ENCODE peak calls at places on chromosomes 11 and 22, in four cellular contexts. V is lower lobe of right lung, U is fibroblast of pulmonary artery, I is PC-3. N is an unnamed sample.

GRCh38 chr11:57527056-57527631 is 3.4 kb downstream of the TIMM10 start:
- DNase-seq in V (peak; percentile 74), U (peak; percentile 75), I (peak; percentile 85), N (peak; percentile 65)

GRCh38 chr11:73393479-73394415 is 17.5 kb downstream of the RELT start:
- DNase-seq in V (peak; percentile 80), U (peak; percentile 88), I (peak; percentile 84), N (peak; percentile 76)

GRCh38 chr11:70202898-70203748 is at the start of gene FADD:
- DNase-seq in V (peak; percentile 93), U (peak; percentile 93), I (peak; percentile 99), N (peak; percentile 92)

GRCh38 chr11:12195773-12196172 is 85.4 kb downstream of the MICAL2 start:
- DNase-seq in V (no peak), U (no peak), I (no peak), N (no peak)

GRCh38 chr11:68545796-68546195 is 85.2 kb downstream of the PPP6R3 start:
- DNase-seq in V (no peak), U (no peak), I (peak; percentile 60), N (no peak)

GRCh38 chr11:62399172-62399867 is 19.5 kb upstream of the SCGB1A1 start:
- DNase-seq in V (no peak), U (peak; percentile 31), I (no peak), N (no peak)

GRCh38 chr11:3994030-3994640 is 100.5 kb upstream of the RRM1 start:
- DNase-seq in V (no peak), U (no peak), I (peak; percentile 21), N (no peak)

GRCh38 chr11:65782816-65783228 is 2.0 kb upstream of the AP5B1 start:
- DNase-seq in V (peak; percentile 28), U (no peak), I (no peak), N (no peak)

GRCh38 chr11:21711341-21711740 is 481.5 kb upstream of the ANO5 start:
- DNase-seq in V (no peak), U (no peak), I (no peak), N (no peak)

GRCh38 chr11:120522736-120523135 is 11.2 kb downstream of the GRIK4 start:
- DNase-seq in V (peak; percentile 12), U (no peak), I (no peak), N (no peak)

GRCh38 chr11:18706330-18707243 is 8.0 kb downstream of the TMEM86A start:
- DNase-seq in V (peak; percentile 67), U (peak; percentile 50), I (no peak), N (peak; percentile 87)

GRCh38 chr11:124799384-124800225 is 601 bp downstream of the MSANTD2 start:
- DNase-seq in V (peak; percentile 63), U (no peak), I (peak; percentile 33), N (peak; percentile 70)

GRCh38 chr22:17368727-17369552 is at the start of gene CECR2:
- DNase-seq in V (peak; percentile 72), U (peak; percentile 44), I (no peak), N (peak; percentile 81)

GRCh38 chr11:122363306-122363705 is 247.3 kb upstream of the BLID start:
- DNase-seq in V (no peak), U (no peak), I (no peak), N (no peak)

GRCh38 chr11:122368796-122369195 is 252.8 kb upstream of the BLID start:
- DNase-seq in V (no peak), U (no peak), I (no peak), N (no peak)

GRCh38 chr11:122362381-122362780 is 246.4 kb upstream of the BLID start:
- DNase-seq in V (no peak), U (no peak), I (no peak), N (no peak)

GRCh38 chr11:122367809-122368231 is 251.8 kb upstream of the BLID start:
- DNase-seq in V (no peak), U (peak; percentile 41), I (no peak), N (peak; percentile 44)

GRCh38 chr11:122365545-122366380 is 249.7 kb upstream of the BLID start:
- DNase-seq in V (no peak), U (no peak), I (no peak), N (peak; percentile 57)
- H3K4me3 ChIP-seq in V (peak overlapping the region; percentile 35), U (no peak overlapping the region), I (no peak overlapping the region), N (peak overlapping the region; percentile 94)

DNA sequence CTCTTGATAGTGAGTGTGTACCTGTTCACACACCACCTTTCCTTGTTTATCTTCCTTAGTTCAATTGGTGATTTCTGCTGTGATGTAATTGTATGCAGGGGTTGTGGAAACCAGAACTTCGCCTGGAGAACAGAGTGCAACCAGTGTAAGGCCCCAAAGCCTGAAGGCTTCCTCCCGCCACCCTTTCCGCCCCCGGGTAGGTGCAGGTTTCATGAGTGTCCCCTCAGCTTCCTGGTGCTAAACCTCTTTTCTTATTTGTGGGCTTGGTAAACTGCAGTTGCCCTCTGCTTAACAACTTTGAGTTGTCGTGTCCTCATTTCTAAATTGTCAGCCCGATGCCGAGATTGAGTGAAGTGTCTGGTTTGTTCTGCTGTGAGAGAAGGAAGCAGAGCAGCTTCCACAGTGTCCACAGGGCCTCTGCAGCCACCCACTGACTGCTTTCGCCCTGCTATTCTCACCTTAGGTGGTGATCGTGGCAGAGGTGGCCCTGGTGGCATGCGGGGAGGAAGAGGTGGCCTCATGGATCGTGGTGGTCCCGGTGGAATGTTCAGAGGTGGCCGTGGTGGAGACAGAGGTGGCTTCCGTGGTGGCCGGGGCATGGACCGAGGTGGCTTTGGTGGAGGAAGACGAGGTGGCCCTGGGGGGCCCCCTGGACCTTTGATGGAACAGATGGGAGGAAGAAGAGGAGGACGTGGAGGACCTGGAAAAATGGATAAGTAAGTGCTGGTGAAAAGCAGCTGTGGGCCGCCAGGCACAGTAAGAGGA is 7.1 kb upstream of the GAS2L1 start:
- DNase-seq in V (no peak), U (no peak), I (no peak), N (no peak)
- H3K4me3 ChIP-seq in V (no peak overlapping the region), U (no peak overlapping the region), I (no peak overlapping the region), N (no peak overlapping the region)

DNA sequence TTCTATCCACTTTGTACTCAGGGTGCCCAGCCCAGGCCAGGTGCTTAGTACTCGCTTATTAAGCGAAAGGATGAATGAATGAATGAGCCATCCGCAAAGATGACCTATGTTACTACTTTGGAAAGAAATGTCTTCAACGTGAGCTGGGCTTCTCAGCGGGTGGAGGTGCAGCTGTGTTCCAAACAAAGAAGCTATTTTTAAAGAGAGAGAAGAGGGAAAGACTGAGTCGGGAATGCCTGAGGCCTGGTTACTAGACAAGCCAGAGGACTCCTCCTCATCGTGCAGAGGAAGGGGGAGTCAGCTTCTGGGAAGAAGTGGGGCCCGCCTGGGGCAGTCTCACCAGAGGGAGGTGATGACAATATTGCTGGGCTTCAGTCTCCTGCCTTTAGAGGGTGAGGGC is 30.4 kb upstream of the CD5 start:
- DNase-seq in V (no peak), U (no peak), I (no peak), N (no peak)
- H3K4me3 ChIP-seq in V (no peak overlapping the region), U (no peak overlapping the region), I (no peak overlapping the region), N (no peak overlapping the region)

DNA sequence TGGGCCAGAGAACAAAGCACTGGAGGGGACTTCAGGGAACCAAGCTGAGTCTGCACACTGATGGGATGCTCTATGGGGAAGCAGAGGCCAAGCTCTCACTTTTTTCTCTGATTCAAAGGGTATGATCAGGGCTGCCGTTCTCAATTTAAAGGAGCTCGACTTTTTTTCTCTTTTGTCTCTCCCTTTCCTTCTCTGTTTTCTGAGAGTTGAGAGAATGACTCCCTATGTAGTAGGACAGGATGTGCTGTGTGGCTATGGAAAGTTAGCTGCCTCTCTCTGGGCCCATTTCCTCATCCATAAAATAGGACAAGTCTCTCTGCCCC is 7.9 kb downstream of the ADORA2A start:
- DNase-seq in V (no peak), U (no peak), I (no peak), N (no peak)
- H3K4me3 ChIP-seq in V (no peak overlapping the region), U (no peak overlapping the region), I (no peak overlapping the region), N (no peak overlapping the region)

GRCh38 chr22:49948573-49948957 is 12.0 kb upstream of the PIM3 start:
- DNase-seq in V (no peak), U (no peak), I (no peak), N (no peak)

GRCh38 chr22:49947296-49947622 is 13.3 kb upstream of the PIM3 start:
- DNase-seq in V (no peak), U (no peak), I (no peak), N (no peak)

GRCh38 chr22:49948958-49949913 is 11.3 kb upstream of the PIM3 start:
- DNase-seq in V (peak; percentile 94), U (no peak), I (peak; percentile 76), N (no peak)

GRCh38 chr22:49946612-49947295 is 13.8 kb upstream of the PIM3 start:
- DNase-seq in V (no peak), U (no peak), I (no peak), N (no peak)

GRCh38 chr22:49948116-49948515 is 12.5 kb upstream of the PIM3 start:
- DNase-seq in V (no peak), U (no peak), I (no peak), N (no peak)
- H3K4me3 ChIP-seq in V (peak overlapping the region; percentile 53), U (no peak overlapping the region), I (no peak overlapping the region), N (no peak overlapping the region)

GRCh38 chr11:102843474-102843873 is at the start of gene MMP3:
- DNase-seq in V (no peak), U (no peak), I (peak; percentile 73), N (no peak)

GRCh38 chr11:102842930-102843329 is 479 bp downstream of the MMP3 start:
- DNase-seq in V (no peak), U (no peak), I (no peak), N (no peak)

GRCh38 chr11:102850973-102851745 is 7.8 kb upstream of the MMP3 start:
- DNase-seq in V (no peak), U (peak; percentile 27), I (peak; percentile 94), N (no peak)

GRCh38 chr11:102849319-102849718 is 5.9 kb upstream of the MMP3 start:
- DNase-seq in V (no peak), U (peak; percentile 14), I (peak; percentile 85), N (no peak)

DNA sequence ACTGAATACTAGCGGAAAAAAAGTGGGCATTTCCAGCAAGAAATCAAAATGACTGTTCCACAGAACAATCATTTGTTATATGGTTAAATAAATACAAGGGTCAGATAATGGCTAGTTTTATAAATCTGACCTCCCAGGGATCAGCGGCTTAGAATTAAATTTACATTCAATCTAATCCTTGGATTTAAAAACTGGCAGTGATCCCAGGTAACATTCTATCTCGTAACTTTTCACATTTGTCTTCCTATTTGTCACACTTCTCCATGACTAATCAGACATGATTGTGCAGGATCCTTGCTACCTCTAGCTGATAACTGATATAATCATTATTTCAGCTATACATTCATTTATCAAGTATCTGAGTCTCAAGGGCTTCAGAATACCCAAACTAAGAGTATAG is 2.9 kb upstream of the MMP3 start:
- DNase-seq in V (no peak), U (no peak), I (peak; percentile 74), N (no peak)
- H3K4me3 ChIP-seq in V (no peak overlapping the region), U (no peak overlapping the region), I (no peak overlapping the region), N (no peak overlapping the region)

GRCh38 chr11:121810291-121810690 is 305.7 kb downstream of the BLID start:
- DNase-seq in V (no peak), U (peak; percentile 11), I (peak; percentile 73), N (no peak)
- H3K4me3 ChIP-seq in V (no peak overlapping the region), U (no peak overlapping the region), I (no peak overlapping the region), N (no peak overlapping the region)

GRCh38 chr22:41912338-41913039 is 2.4 kb downstream of the SHISA8 start:
- DNase-seq in V (no peak), U (no peak), I (no peak), N (peak; percentile 22)
- H3K4me3 ChIP-seq in V (no peak overlapping the region), U (no peak overlapping the region), I (no peak overlapping the region), N (no peak overlapping the region)